ENCODE peak calls at places on chromosomes 3 and 15, in four cellular contexts. D is IMR-90, S is GM23338, B is psoas muscle. L is an unnamed sample. For H3K4me1, the result is how much of the 10 kb centered on the place peaks cover.

GRCh38 chr15:89105147-89105546 is 16.9 kb downstream of the ABHD2 start:
- DNase-seq in D (peak), S (no peak), B (no peak), L (peak)

GRCh38 chr15:68583321-68583720 is 4.5 kb downstream of the CORO2B start:
- DNase-seq in D (no peak), B (no peak), S (no peak), L (no peak)

GRCh38 chr3:69204315-69204957 is 82.0 kb upstream of the LMOD3 start:
- DNase-seq in S (no peak), D (peak), B (no peak), L (no peak)

GRCh38 chr15:73939138-73939537 is 12.9 kb downstream of the LOXL1 start:
- DNase-seq in D (no peak), B (no peak), S (no peak), L (no peak)

GRCh38 chr3:126781889-126782491 is 78.0 kb downstream of the CHCHD6 start:
- DNase-seq in D (peak), B (no peak), S (no peak), L (peak)

GRCh38 chr15:80234883-80235282 is 17.1 kb downstream of the CTXND1 start:
- DNase-seq in D (peak), B (peak), S (peak), L (peak)

GRCh38 chr15:25525741-25526140 is 86.9 kb upstream of the UBE3A start:
- DNase-seq in D (no peak), S (no peak), B (no peak), L (no peak)

GRCh38 chr15:72685301-72685924 is 569 bp downstream of the HIGD2B start:
- DNase-seq in D (peak), S (no peak), B (no peak), L (no peak)

GRCh38 chr3:116070102-116070501 is 375.2 kb downstream of the LSAMP start:
- DNase-seq in B (no peak), D (no peak), S (no peak), L (no peak)

GRCh38 chr3:13397316-13397715 is 22.8 kb downstream of the NUP210 start:
- DNase-seq in B (no peak), S (no peak), D (no peak), L (no peak)

GRCh38 chr3:101495552-101495951 is 17.5 kb downstream of the SENP7 start:
- DNase-seq in D (no peak), B (no peak), S (peak), L (no peak)

GRCh38 chr3:43505351-43505750 is 116.5 kb downstream of the ANO10 start:
- DNase-seq in S (no peak), D (peak), B (no peak), L (no peak)

GRCh38 chr15:57323806-57324589 is 52.3 kb upstream of the CGNL1 start:
- DNase-seq in D (peak), S (peak), B (no peak), L (no peak)

GRCh38 chr3:134231131-134231530 is 19.5 kb downstream of the RYK start:
- DNase-seq in S (no peak), D (no peak), B (no peak), L (no peak)

GRCh38 chr15:77075528-77075927 is 4.6 kb upstream of the TSPAN3 start:
- DNase-seq in S (no peak), B (no peak), D (no peak), L (peak)

GRCh38 chr3:170506556-170506955 is 79.3 kb downstream of the SLC7A14 start:
- DNase-seq in B (no peak), D (peak), S (peak), L (peak)

GRCh38 chr3:193701896-193702644 is 109.1 kb downstream of the OPA1 start:
- DNase-seq in S (peak), D (peak), B (no peak), L (peak)

GRCh38 chr3:186097663-186098451 is 11.0 kb downstream of the ETV5 start:
- DNase-seq in S (peak), D (peak), B (peak), L (peak)

GRCh38 chr3:174193559-174193958 is 665.6 kb upstream of the NAALADL2 start:
- DNase-seq in D (peak), B (no peak), S (no peak), L (peak)

GRCh38 chr15:28978011-28978378 is 92.2 kb downstream of the APBA2 start:
- DNase-seq in D (no peak), B (no peak), S (no peak), L (no peak)
- H3K4me1 ChIP-seq in D (under half), B (under half), S (under half), L (under half)

DNA sequence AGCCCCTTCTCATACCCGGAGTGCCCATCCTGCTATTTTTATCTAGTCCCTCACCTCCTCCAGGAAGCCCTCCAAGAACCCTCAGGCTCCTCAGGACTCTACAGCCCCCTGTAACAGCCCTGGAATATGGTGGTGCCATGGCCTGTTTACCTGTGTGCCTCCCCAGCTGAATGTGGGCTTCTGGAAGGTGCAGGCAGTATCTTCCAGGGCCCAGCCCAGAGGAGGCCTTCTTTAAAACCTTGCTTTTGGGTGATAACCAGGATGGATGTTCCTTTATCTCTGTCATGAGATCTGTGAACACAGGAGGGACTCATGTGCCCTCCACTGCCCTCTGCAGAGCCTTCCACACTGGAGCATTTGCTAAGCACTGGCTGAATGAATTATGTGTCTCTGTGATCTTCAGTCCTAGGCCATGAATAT is 36.7 kb upstream of the MRPS22 start:
- DNase-seq in B (no peak), S (no peak), D (no peak), L (no peak)
- H3K4me1 ChIP-seq in B (under half), S (under half), D (under half), L (under half)

DNA sequence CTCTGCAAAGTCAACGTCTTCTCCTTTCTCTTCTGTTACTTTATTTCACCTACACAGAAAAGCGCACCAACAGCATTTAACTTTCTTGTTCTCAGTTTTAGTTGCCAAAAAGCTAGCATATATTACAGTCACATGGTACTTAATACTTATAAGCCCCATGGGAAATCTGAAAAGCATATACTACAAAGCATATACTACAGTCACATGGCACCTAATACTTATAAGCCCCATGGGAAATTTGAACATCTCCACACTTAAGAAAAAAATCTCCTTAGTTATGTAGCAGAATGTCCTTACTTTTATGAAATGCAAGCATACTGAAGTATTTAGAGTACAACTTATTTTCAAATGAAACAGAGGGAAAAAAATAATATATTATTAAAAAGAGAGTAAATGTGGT is 13.3 kb downstream of the ADAM10 start:
- DNase-seq in D (no peak), S (no peak), B (no peak), L (no peak)
- H3K4me1 ChIP-seq in D (under half), S (under half), B (under half), L (under half)

GRCh38 chr3:4826237-4827100 is 152.8 kb upstream of the BHLHE40 start:
- DNase-seq in B (peak), S (no peak), D (no peak), L (no peak)
- H3K4me1 ChIP-seq in B (half or more), S (under half), D (under half), L (under half)

GRCh38 chr3:56320907-56321306 is 147.4 kb downstream of the ERC2 start:
- DNase-seq in B (no peak), D (no peak), S (no peak), L (no peak)
- H3K4me1 ChIP-seq in B (under half), D (under half), S (under half), L (under half)

GRCh38 chr3:33711100-33711499 is 7.0 kb downstream of the CLASP2 start:
- DNase-seq in D (no peak), B (no peak), S (no peak), L (no peak)

GRCh38 chr3:33704891-33705290 is 13.2 kb downstream of the CLASP2 start:
- DNase-seq in D (peak), B (no peak), S (no peak), L (no peak)

DNA sequence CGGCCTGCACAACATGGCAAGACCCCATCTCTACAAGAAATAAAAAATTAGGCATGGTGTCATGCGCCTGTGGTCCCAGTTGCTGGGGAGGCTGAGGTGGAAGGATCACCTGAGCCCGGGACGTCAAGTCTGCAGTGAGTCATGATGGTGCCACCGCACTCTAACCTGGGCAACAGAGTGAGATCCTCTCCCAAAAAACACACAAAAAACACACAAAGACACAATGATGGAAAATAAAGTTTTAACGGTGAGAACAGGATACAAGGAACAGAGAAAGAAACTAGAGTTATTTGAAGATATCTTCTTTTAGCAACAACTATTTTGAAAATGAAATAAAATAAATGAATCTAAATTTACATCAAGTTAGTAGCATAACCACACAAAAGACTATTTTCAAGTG is 12.0 kb downstream of the CLASP2 start:
- DNase-seq in D (no peak), B (no peak), S (no peak), L (no peak)
- H3K4me1 ChIP-seq in D (under half), B (under half), S (under half), L (under half)